ENCODE peak calls at places on chromosome 15, in nine cellular contexts. E is neuronal stem cell, G is neural progenitor cell, Q is PC-3, M is fibroblast of lung, Z is GM23338, D is endothelial cell of umbilical vein, K is SK-N-SH, L is PC-9. O is an unnamed sample. For H3K4me1, the result is how much of the 10 kb centered on the place peaks cover.

GRCh38 chr15:75731248-75732100 is 18.8 kb upstream of the CSPG4 start:
- DNase-seq in E (no peak), G (no peak), Q (no peak), M (peak), Z (peak), D (no peak), K (peak), L (no peak), O (no peak)

GRCh38 chr15:48279608-48280007 is 51.6 kb upstream of the DUT start:
- DNase-seq in E (no peak), G (no peak), Q (no peak), M (no peak), Z (no peak), D (no peak), K (no peak), L (no peak), O (no peak)

GRCh38 chr15:72690938-72691337 is 4.9 kb downstream of the BBS4 start:
- DNase-seq in E (no peak), G (no peak), Q (no peak), M (no peak), Z (no peak), D (no peak), K (no peak), L (no peak), O (no peak)

GRCh38 chr15:101031203-101031602 is 112.0 kb downstream of the LRRK1 start:
- DNase-seq in E (no peak), G (no peak), Q (peak), M (peak), Z (no peak), D (peak), K (no peak), L (no peak), O (peak)

GRCh38 chr15:101447561-101448071 is 41.9 kb downstream of the PCSK6 start:
- DNase-seq in E (no peak), G (no peak), Q (no peak), M (no peak), Z (no peak), D (no peak), K (peak), L (no peak), O (no peak)

GRCh38 chr15:75887178-75887577 is 16.5 kb upstream of the FBXO22 start:
- DNase-seq in E (no peak), G (no peak), Q (no peak), M (no peak), Z (no peak), D (no peak), K (no peak), L (no peak), O (no peak)

GRCh38 chr15:79602731-79603130 is 170.6 kb downstream of the MINAR1 start:
- DNase-seq in E (no peak), G (no peak), Q (no peak), M (no peak), Z (no peak), D (no peak), K (no peak), L (no peak), O (peak)

GRCh38 chr15:62035256-62035908 is 24.9 kb downstream of the VPS13C start:
- DNase-seq in E (no peak), G (no peak), Q (peak), M (peak), Z (no peak), D (peak), K (no peak), L (no peak), O (peak)

GRCh38 chr15:60853077-60853476 is 374.1 kb upstream of the ICE2 start:
- DNase-seq in E (no peak), G (no peak), Q (no peak), M (no peak), Z (no peak), D (no peak), K (no peak), L (no peak), O (no peak)

GRCh38 chr15:80343610-80344009 is 60.6 kb upstream of the ARNT2 start:
- DNase-seq in E (no peak), G (no peak), Q (no peak), M (peak), Z (no peak), D (no peak), K (no peak), L (no peak), O (no peak)

GRCh38 chr15:85414495-85414894 is 34.1 kb downstream of the AKAP13 start:
- DNase-seq in E (no peak), G (no peak), Q (peak), M (peak), Z (no peak), D (peak), K (no peak), L (no peak), O (no peak)

GRCh38 chr15:67114846-67115521 is 49.6 kb downstream of the SMAD3 start:
- DNase-seq in E (no peak), G (no peak), Q (peak), M (no peak), Z (no peak), D (no peak), K (no peak), L (peak), O (no peak)

GRCh38 chr15:62075595-62076279 is 9.0 kb downstream of the C2CD4A start:
- DNase-seq in E (no peak), G (no peak), Q (peak), M (peak), Z (no peak), D (no peak), K (no peak), L (peak), O (peak)

GRCh38 chr15:58585668-58586461 is 154.1 kb downstream of the LIPC start:
- DNase-seq in E (no peak), G (no peak), Q (no peak), M (no peak), Z (no peak), D (no peak), K (no peak), L (no peak), O (no peak)

GRCh38 chr15:62334581-62334980 is 169.5 kb upstream of the C2CD4B start:
- DNase-seq in E (no peak), G (no peak), Q (no peak), M (no peak), Z (no peak), D (no peak), K (no peak), L (no peak), O (no peak)

GRCh38 chr15:50778089-50778488 is 12.6 kb upstream of the SPPL2A start:
- DNase-seq in E (no peak), G (no peak), Q (no peak), M (no peak), Z (no peak), D (no peak), K (no peak), L (no peak), O (no peak)

DNA sequence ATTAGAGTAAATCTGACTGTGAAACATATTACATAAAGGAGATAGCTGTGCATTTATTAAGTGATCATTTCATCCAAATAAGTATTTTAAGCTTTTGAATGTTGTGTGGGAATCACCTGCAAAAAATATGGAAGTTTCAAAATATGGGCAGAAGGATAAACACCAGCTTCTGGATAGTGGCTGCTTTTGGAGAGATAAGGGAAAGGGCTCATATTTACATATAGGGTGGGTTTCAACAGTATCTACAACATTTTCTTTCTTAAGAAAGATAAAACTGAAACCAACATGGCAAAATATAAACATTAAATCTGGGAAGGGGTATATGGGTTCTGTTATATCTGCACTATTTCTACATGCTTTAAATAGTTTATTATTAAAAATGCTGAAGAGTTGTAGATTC is 12.3 kb downstream of the ARPP19 start:
- DNase-seq in E (no peak), G (no peak), Q (no peak), M (no peak), Z (no peak), D (no peak), K (no peak), L (no peak), O (no peak)
- H3K4me1 ChIP-seq in E (under half), G (under half), Q (under half), M (under half), Z (under half), D (under half), K (under half), L (under half), O (under half)

GRCh38 chr15:31005660-31006059 is 14.2 kb upstream of the MTMR10 start:
- DNase-seq in E (no peak), G (no peak), Q (no peak), M (no peak), Z (no peak), D (no peak), K (no peak), L (no peak), O (no peak)
- H3K4me3 ChIP-seq in E (no peak), G (no peak), Q (no peak), M (no peak), Z (no peak), D (no peak), K (no peak), L (no peak), O (no peak)

GRCh38 chr15:40282870-40283614 is at the start of gene ANKRD63:
- DNase-seq in E (no peak), G (peak), Q (peak), M (no peak), Z (peak), D (peak), K (peak), L (no peak), O (no peak)

GRCh38 chr15:40286794-40287193 is 3.9 kb upstream of the ANKRD63 start:
- DNase-seq in E (no peak), G (no peak), Q (no peak), M (no peak), Z (no peak), D (no peak), K (no peak), L (no peak), O (no peak)

GRCh38 chr15:40283615-40284306 is 897 bp upstream of the ANKRD63 start:
- DNase-seq in E (no peak), G (peak), Q (no peak), M (no peak), Z (peak), D (no peak), K (no peak), L (no peak), O (no peak)

GRCh38 chr15:40286061-40286532 is 3.2 kb upstream of the ANKRD63 start:
- DNase-seq in E (no peak), G (no peak), Q (no peak), M (no peak), Z (no peak), D (no peak), K (no peak), L (no peak), O (no peak)

GRCh38 chr15:40285151-40285898 is 2.5 kb upstream of the ANKRD63 start:
- DNase-seq in E (no peak), G (no peak), Q (no peak), M (no peak), Z (no peak), D (peak), K (no peak), L (no peak), O (no peak)
- H2AFZ ChIP-seq in E (peak), G (no peak), Q (no peak), M (no peak), Z (no peak), D (no peak), K (no peak), L (no peak), O (no peak)

DNA sequence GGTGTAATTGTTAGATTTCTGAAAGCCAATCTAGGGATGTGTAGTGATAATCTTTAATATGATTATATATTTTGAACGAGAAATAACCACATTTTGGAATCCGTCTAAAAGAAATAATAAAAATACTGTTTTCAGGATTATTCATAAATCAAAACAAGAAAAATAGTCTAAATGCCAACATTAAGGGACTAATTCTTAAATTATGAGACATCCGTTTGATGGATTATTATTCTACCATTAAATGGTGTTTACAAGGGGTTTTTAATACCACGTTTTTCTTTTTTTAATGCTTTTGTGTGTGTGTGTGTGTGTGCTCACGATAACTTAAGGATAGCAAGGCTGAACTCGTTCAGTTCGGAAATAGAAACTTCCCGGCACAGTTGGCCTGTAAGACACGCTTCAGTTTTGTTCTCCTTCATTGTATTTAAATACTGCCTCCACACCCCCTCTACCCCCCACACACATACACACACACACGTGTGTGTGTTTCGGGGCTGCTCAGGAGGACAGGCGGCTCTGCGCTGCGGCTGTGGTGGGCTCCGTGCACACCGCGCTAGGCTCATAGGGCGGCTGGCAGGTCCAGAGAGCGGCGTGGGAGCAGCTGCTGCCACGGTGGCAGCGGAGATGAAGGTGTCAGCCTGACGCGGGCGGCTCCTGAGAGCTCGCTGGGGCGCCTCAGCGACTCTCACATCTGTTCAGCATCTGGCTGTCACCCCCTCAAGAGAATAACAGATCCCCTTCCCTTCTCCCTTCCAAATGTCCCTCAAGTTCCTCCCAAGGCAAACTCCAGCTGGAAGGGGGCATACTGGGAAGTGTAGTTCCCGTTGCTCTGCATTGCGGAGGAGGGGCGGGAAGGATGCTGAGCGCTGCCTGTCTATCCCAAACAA is 23.0 kb upstream of the ANP32A start:
- DNase-seq in E (peak), G (peak), Q (peak), M (peak), Z (peak), D (peak), K (peak), L (no peak), O (peak)
- H3K4me1 ChIP-seq in E (under half), G (under half), Q (under half), M (under half), Z (under half), D (under half), K (under half), L (under half), O (under half)

DNA sequence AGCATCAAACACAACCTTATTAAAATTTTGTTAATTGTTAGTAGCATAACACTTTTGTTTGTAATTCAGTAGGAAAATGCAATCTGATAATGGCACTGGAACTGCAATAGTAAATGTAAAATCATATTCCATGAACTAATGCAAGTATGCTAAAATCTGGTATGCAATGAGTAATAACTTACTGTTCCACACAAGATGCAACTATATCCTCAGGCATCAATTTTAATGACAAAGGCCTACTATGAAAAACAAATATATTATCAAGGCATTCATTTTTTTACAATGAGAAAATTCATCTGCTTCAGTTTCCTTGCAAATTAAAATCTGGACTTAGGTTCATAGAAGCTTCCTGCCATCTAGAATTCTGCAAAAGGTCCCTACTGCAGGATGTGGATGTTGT is 1.4 kb upstream of the NSMCE3 start:
- DNase-seq in E (no peak), G (no peak), Q (peak), M (no peak), Z (no peak), D (no peak), K (no peak), L (no peak), O (no peak)
- H3K4me3 ChIP-seq in E (no peak), G (no peak), Q (no peak), M (no peak), Z (no peak), D (no peak), K (no peak), L (no peak), O (no peak)

GRCh38 chr15:89401636-89402252 is 67.1 kb upstream of the POLG start:
- DNase-seq in E (no peak), G (no peak), Q (peak), M (peak), Z (no peak), D (no peak), K (no peak), L (no peak), O (peak)

GRCh38 chr15:89399390-89400120 is 64.9 kb upstream of the POLG start:
- DNase-seq in E (no peak), G (peak), Q (peak), M (no peak), Z (peak), D (no peak), K (peak), L (no peak), O (no peak)

GRCh38 chr15:89399070-89399389 is 64.4 kb upstream of the POLG start:
- DNase-seq in E (no peak), G (no peak), Q (no peak), M (no peak), Z (no peak), D (no peak), K (no peak), L (no peak), O (no peak)

GRCh38 chr15:89400997-89401590 is 66.5 kb upstream of the POLG start:
- DNase-seq in E (no peak), G (no peak), Q (no peak), M (no peak), Z (no peak), D (no peak), K (no peak), L (no peak), O (no peak)

DNA sequence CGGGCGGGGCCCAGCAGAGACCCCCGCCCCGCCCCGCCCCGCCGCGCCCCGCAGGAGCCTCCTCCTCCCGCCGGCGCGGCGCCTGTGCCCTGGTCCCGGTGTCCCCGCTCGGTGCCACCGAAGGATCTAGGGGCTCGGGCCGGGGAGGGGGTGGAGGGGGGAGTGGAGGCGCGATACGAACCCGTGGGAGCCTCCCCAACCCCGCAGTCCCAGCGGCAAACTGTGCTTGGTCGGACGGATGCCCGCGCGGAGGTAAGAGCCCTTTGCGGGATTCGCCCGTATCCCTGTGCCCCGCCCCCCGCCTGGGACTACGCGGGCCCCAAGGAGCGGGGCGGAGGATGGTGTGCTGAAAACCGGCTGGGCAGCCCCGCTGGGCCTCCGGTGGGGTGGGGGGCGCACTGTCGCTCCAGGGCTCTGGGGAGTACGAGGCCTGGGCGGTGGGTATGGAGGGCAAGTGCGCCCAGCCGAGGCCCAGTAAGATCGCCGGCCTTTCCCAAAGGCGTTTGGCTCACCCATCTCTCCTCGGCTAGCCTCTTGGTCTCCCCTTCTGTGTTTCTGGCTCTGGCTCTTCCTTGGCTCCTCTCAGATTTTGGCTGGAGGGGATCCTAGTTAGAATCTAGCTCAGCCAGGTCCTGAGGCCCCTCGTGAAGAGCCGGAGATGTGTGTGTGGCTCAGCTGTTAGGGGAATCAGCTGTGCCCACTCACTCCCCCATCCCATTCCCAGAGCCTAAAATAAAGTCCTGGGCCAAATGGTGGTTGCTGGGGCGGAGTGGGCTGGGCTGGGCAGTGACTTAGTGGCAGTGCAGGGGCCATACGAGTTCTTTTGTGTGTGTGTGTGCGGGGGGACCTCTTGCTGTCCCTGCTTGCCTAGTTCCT is 65.7 kb upstream of the POLG start:
- DNase-seq in E (no peak), G (peak), Q (no peak), M (no peak), Z (peak), D (no peak), K (peak), L (no peak), O (no peak)
- H2AFZ ChIP-seq in E (no peak), G (no peak), Q (peak), M (no peak), Z (no peak), D (no peak), K (peak), L (peak), O (no peak)

GRCh38 chr15:63797901-63798300 is 35.8 kb downstream of the HERC1 start:
- DNase-seq in E (no peak), G (no peak), Q (no peak), M (no peak), Z (no peak), D (no peak), K (no peak), L (no peak), O (no peak)

GRCh38 chr15:63800739-63801138 is 33.0 kb downstream of the HERC1 start:
- DNase-seq in E (no peak), G (no peak), Q (no peak), M (no peak), Z (peak), D (no peak), K (no peak), L (no peak), O (no peak)

GRCh38 chr15:63801910-63802309 is 31.8 kb downstream of the HERC1 start:
- DNase-seq in E (no peak), G (no peak), Q (no peak), M (no peak), Z (no peak), D (no peak), K (no peak), L (no peak), O (no peak)

GRCh38 chr15:63801171-63801570 is 32.6 kb downstream of the HERC1 start:
- DNase-seq in E (no peak), G (no peak), Q (no peak), M (no peak), Z (no peak), D (no peak), K (no peak), L (no peak), O (no peak)

GRCh38 chr15:63800245-63800644 is 33.5 kb downstream of the HERC1 start:
- DNase-seq in E (no peak), G (no peak), Q (no peak), M (no peak), Z (no peak), D (no peak), K (no peak), L (no peak), O (no peak)
- H3K4me1 ChIP-seq in E (under half), G (under half), Q (under half), M (under half), Z (under half), D (under half), K (under half), L (under half), O (under half)

DNA sequence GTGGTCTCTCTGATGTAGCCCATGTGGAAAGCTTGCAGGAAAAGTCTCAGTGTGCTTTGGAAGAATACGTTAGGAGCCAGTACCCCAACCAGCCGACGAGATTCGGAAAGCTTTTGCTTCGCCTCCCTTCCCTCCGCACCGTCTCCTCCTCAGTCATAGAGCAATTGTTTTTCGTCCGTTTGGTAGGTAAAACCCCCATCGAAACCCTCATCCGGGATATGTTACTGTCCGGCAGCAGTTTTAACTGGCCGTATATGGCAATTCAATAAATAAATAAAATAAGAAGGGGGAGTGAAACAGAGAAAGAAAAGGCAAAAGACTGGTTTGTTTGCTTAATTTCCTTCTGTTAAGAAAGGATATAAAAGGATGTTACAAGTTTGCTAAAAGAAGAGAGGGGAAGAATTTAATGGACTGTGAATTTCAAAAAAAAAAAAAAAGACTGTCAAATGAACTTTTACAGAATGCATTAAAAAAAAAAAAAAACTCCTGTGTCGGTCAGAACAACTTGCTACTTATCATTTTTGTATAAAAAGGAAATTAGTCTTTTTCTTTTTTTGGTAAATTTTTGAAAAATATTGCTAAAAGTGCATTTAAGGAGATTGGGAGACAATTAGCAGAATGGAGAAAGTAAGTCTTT is 7.0 kb downstream of the NR2F2 start:
- DNase-seq in E (no peak), G (peak), Q (peak), M (no peak), Z (peak), D (peak), K (no peak), L (no peak), O (peak)
- H3K4me3 ChIP-seq in E (peak), G (peak), Q (peak), M (peak), Z (peak), D (peak), K (no peak), L (peak), O (peak)

O was measured in astrocyte.